ENCODE peak calls at places on chromosome 19, in eight cellular contexts. V is left colon; B is stimulated activated CD4-positive, alpha-beta T cell treated with anti-CD3 and anti-CD28 coated beads, Interleukin-4, amount 100 ng/mL, for 24 hours; H is H54; U is CD4-positive, alpha-beta memory T cell; I is breast epithelium; K is Daoy; M is effector CD4-positive, alpha-beta T cell. T is an unnamed sample.

GRCh38 chr19:7868326-7868670 is 5.9 kb downstream of the PRR36 start:
- DNase-seq in V (peak; percentile 59), U (no peak), H (no peak), K (peak; percentile 75), M (no peak), I (no peak), B (no peak), T (peak; percentile 43)

GRCh38 chr19:40363128-40363527 is 14.6 kb downstream of the PLD3 start:
- DNase-seq in B (no peak), H (no peak), I (no peak), M (no peak), U (no peak), K (no peak), V (no peak), T (no peak)

GRCh38 chr19:5036733-5037681 is 68.1 kb downstream of the KDM4B start:
- DNase-seq in K (peak; percentile 33), H (no peak), B (no peak), I (no peak), M (no peak), U (no peak), V (no peak), T (peak; percentile 90)

GRCh38 chr19:15115080-15115479 is 7.9 kb downstream of the SYDE1 start:
- DNase-seq in M (no peak), K (no peak), V (peak; percentile 50), H (no peak), I (no peak), U (no peak), B (no peak), T (no peak)

GRCh38 chr19:51016798-51017683 is 2.5 kb downstream of the KLK10 start:
- DNase-seq in V (peak; percentile 56), I (peak; percentile 81), H (no peak), K (peak; percentile 89), M (peak; percentile 5), U (no peak), B (peak; percentile 57), T (peak; percentile 66)

GRCh38 chr19:18346091-18346490 is 5.7 kb downstream of the PGPEP1 start:
- DNase-seq in H (no peak), V (peak; percentile 49), I (peak; percentile 53), B (no peak), K (no peak), U (no peak), M (no peak), T (no peak)

GRCh38 chr19:572891-573825 is 762 bp downstream of the BSG start:
- DNase-seq in M (no peak), K (peak; percentile 57), U (no peak), B (peak; percentile 20), I (peak; percentile 36), H (no peak), V (peak; percentile 69), T (peak; percentile 82)

GRCh38 chr19:50875795-50876422 is 2.7 kb downstream of the KLK2 start:
- DNase-seq in K (no peak), M (no peak), I (no peak), V (no peak), H (no peak), B (no peak), U (no peak), T (no peak)

GRCh38 chr19:20513179-20513934 is 52.2 kb downstream of the ZNF737 start:
- DNase-seq in M (no peak), V (no peak), I (no peak), H (no peak), B (no peak), K (no peak), U (no peak), T (no peak)

GRCh38 chr19:1315470-1316166 is 29.9 kb downstream of the EFNA2 start:
- DNase-seq in M (no peak), H (no peak), V (peak; percentile 73), K (peak; percentile 66), I (peak; percentile 22), U (no peak), B (peak; percentile 13), T (peak; percentile 75)

GRCh38 chr19:18416778-18417249 is 2.4 kb upstream of the SSBP4 start:
- DNase-seq in B (peak; percentile 60), V (peak; percentile 84), I (peak; percentile 83), U (peak; percentile 64), M (peak; percentile 56), H (no peak), K (peak; percentile 93), T (peak; percentile 98)

GRCh38 chr19:13012690-13013608 is 17.7 kb downstream of the NFIX start:
- DNase-seq in U (peak; percentile 32), M (no peak), B (peak; percentile 29), I (no peak), K (peak; percentile 83), H (peak; percentile 80), V (peak; percentile 66), T (peak; percentile 92)

GRCh38 chr19:11176466-11177193 is 20.7 kb downstream of the KANK2 start:
- DNase-seq in I (no peak), K (no peak), V (no peak), M (no peak), U (no peak), B (no peak), H (no peak), T (no peak)

GRCh38 chr19:19444694-19445155 is 39.2 kb downstream of the GATAD2A start:
- DNase-seq in H (peak; percentile 34), I (no peak), M (no peak), K (peak; percentile 66), U (no peak), V (no peak), B (no peak), T (peak; percentile 60)

GRCh38 chr19:6481541-6482342 is at the start of gene DENND1C:
- DNase-seq in H (peak; percentile 46), U (peak; percentile 66), K (peak; percentile 50), B (peak; percentile 70), M (peak; percentile 43), V (peak; percentile 68), I (no peak), T (peak; percentile 48)

GRCh38 chr19:6812612-6813011 is 40.1 kb downstream of the VAV1 start:
- DNase-seq in U (no peak), V (no peak), I (no peak), M (no peak), B (no peak), K (no peak), H (no peak), T (no peak)

GRCh38 chr19:35327642-35328041 is 1.3 kb upstream of the CD22 start:
- DNase-seq in I (no peak), B (no peak), M (no peak), K (no peak), V (no peak), H (no peak), U (no peak), T (no peak)

GRCh38 chr19:13459351-13459750 is 46.9 kb downstream of the CACNA1A start:
- DNase-seq in I (no peak), M (no peak), U (no peak), B (no peak), V (no peak), K (no peak), H (no peak), T (no peak)

GRCh38 chr19:48176226-48176625 is 5.7 kb downstream of the ZSWIM9 start:
- DNase-seq in M (no peak), H (no peak), I (no peak), V (no peak), B (no peak), U (no peak), K (no peak), T (no peak)

GRCh38 chr19:34336781-34337271 is 28.2 kb upstream of the GPI start:
- DNase-seq in H (no peak), K (no peak), V (peak; percentile 40), M (peak; percentile 32), B (peak; percentile 67), I (no peak), U (peak; percentile 55), T (peak; percentile 70)

GRCh38 chr19:58538257-58539168 is 5.4 kb upstream of the TRIM28 start:
- DNase-seq in B (peak; percentile 44), H (no peak), M (no peak), U (no peak), V (no peak), I (no peak), K (peak; percentile 76), T (no peak)

GRCh38 chr19:45630463-45630862 is 8.7 kb downstream of the EML2 start:
- DNase-seq in M (no peak), I (no peak), H (peak; percentile 46), B (peak; percentile 40), K (peak; percentile 86), V (no peak), U (no peak), T (peak; percentile 95)

GRCh38 chr19:10193666-10194499 is 870 bp downstream of the DNMT1 start:
- DNase-seq in B (peak; percentile 11), U (peak; percentile 8), K (peak; percentile 69), I (no peak), V (no peak), M (no peak), H (peak; percentile 61), T (peak; percentile 88)